ENCODE peak calls at places on chromosome 12, in six cellular contexts. One of them, this sample, is unnamed.

GRCh38 chr12:19997996-19998395 is 370.3 kb upstream of the PDE3A start:
- DNase-seq in AG04450: no peak
- DNase-seq in body of pancreas: no peak
- DNase-seq in lower lobe of right lung: no peak
- DNase-seq in CD4-positive, alpha-beta memory T cell: no peak
- DNase-seq in pancreas: no peak
- DNase-seq in this sample: no peak

GRCh38 chr12:65536876-65537661 is 258.6 kb downstream of the MSRB3 start:
- DNase-seq in CD4-positive, alpha-beta memory T cell: no peak
- DNase-seq in pancreas: no peak
- DNase-seq in AG04450: peak
- DNase-seq in body of pancreas: no peak
- DNase-seq in lower lobe of right lung: no peak
- DNase-seq in this sample: peak

GRCh38 chr12:3152013-3152412 is 74.8 kb downstream of the TSPAN9 start:
- DNase-seq in pancreas: peak
- DNase-seq in body of pancreas: no peak
- DNase-seq in lower lobe of right lung: no peak
- DNase-seq in AG04450: no peak
- DNase-seq in CD4-positive, alpha-beta memory T cell: no peak
- DNase-seq in this sample: no peak

GRCh38 chr12:24798335-24798734 is 150.6 kb downstream of the BCAT1 start:
- DNase-seq in lower lobe of right lung: no peak
- DNase-seq in CD4-positive, alpha-beta memory T cell: no peak
- DNase-seq in AG04450: no peak
- DNase-seq in body of pancreas: no peak
- DNase-seq in pancreas: no peak
- DNase-seq in this sample: peak

GRCh38 chr12:91994208-91994797 is 151.3 kb downstream of the BTG1 start:
- DNase-seq in AG04450: no peak
- DNase-seq in CD4-positive, alpha-beta memory T cell: no peak
- DNase-seq in lower lobe of right lung: no peak
- DNase-seq in pancreas: no peak
- DNase-seq in body of pancreas: no peak
- DNase-seq in this sample: no peak

GRCh38 chr12:116236148-116236731 is 41.3 kb downstream of the MED13L start:
- DNase-seq in body of pancreas: peak
- DNase-seq in AG04450: no peak
- DNase-seq in CD4-positive, alpha-beta memory T cell: peak
- DNase-seq in lower lobe of right lung: no peak
- DNase-seq in pancreas: no peak
- DNase-seq in this sample: peak

GRCh38 chr12:15122349-15122748 is 98.9 kb downstream of the RERG start:
- DNase-seq in body of pancreas: no peak
- DNase-seq in lower lobe of right lung: no peak
- DNase-seq in AG04450: no peak
- DNase-seq in pancreas: no peak
- DNase-seq in CD4-positive, alpha-beta memory T cell: no peak
- DNase-seq in this sample: peak

GRCh38 chr12:54195736-54196347 is 7.1 kb upstream of the SMUG1 start:
- DNase-seq in pancreas: no peak
- DNase-seq in lower lobe of right lung: peak
- DNase-seq in CD4-positive, alpha-beta memory T cell: no peak
- DNase-seq in AG04450: no peak
- DNase-seq in body of pancreas: no peak
- DNase-seq in this sample: peak

GRCh38 chr12:40172879-40173278 is 51.9 kb upstream of the LRRK2 start:
- DNase-seq in pancreas: no peak
- DNase-seq in body of pancreas: no peak
- DNase-seq in lower lobe of right lung: no peak
- DNase-seq in AG04450: no peak
- DNase-seq in CD4-positive, alpha-beta memory T cell: no peak
- DNase-seq in this sample: no peak

GRCh38 chr12:79935021-79935623 is at the start of gene PPP1R12A:
- DNase-seq in pancreas: peak
- DNase-seq in lower lobe of right lung: peak
- DNase-seq in CD4-positive, alpha-beta memory T cell: peak
- DNase-seq in body of pancreas: peak
- DNase-seq in AG04450: peak
- DNase-seq in this sample: peak

GRCh38 chr12:79935624-79936040 is 735 bp upstream of the PPP1R12A start:
- DNase-seq in AG04450: no peak
- DNase-seq in pancreas: no peak
- DNase-seq in body of pancreas: no peak
- DNase-seq in lower lobe of right lung: no peak
- DNase-seq in CD4-positive, alpha-beta memory T cell: no peak
- DNase-seq in this sample: peak

GRCh38 chr12:79938843-79939242 is 3.9 kb upstream of the PPP1R12A start:
- DNase-seq in body of pancreas: no peak
- DNase-seq in lower lobe of right lung: no peak
- DNase-seq in AG04450: no peak
- DNase-seq in pancreas: no peak
- DNase-seq in CD4-positive, alpha-beta memory T cell: no peak
- DNase-seq in this sample: no peak

GRCh38 chr12:79934309-79935020 is 432 bp downstream of the PPP1R12A start:
- DNase-seq in lower lobe of right lung: no peak
- DNase-seq in AG04450: no peak
- DNase-seq in CD4-positive, alpha-beta memory T cell: no peak
- DNase-seq in pancreas: no peak
- DNase-seq in body of pancreas: no peak
- DNase-seq in this sample: no peak

DNA sequence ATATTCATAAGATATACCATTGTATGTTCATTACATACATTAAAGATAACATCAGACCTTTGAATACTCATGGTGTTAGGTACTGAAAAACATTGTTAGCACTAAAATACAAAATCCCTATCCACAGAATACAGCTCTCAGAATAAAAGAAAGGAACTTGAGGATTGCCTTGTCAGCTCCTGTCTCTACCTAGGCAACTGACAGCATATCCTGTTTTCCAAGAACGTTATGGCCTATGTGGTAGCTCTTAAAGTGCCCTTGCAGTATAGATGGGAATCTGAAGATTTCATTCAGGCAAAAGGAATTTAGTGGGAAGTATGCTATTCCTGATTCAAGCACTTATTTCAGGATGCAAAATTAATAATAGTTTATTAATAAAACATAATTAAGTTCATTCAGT is 1.8 kb upstream of the PPP1R12A start:
- DNase-seq in body of pancreas: no peak
- DNase-seq in pancreas: no peak
- DNase-seq in lower lobe of right lung: no peak
- DNase-seq in CD4-positive, alpha-beta memory T cell: no peak
- DNase-seq in AG04450: no peak
- DNase-seq in this sample: no peak
- H3K4me3 ChIP-seq in body of pancreas: no peak
- H3K4me3 ChIP-seq in pancreas: no peak
- H3K4me3 ChIP-seq in lower lobe of right lung: peak
- H3K4me3 ChIP-seq in CD4-positive, alpha-beta memory T cell: no peak
- H3K4me3 ChIP-seq in AG04450: peak
- H3K4me3 ChIP-seq in this sample: peak

GRCh38 chr12:51943346-51943745 is 8.2 kb upstream of the ACVR1B start:
- DNase-seq in pancreas: no peak
- DNase-seq in body of pancreas: no peak
- DNase-seq in lower lobe of right lung: no peak
- DNase-seq in AG04450: no peak
- DNase-seq in CD4-positive, alpha-beta memory T cell: no peak
- DNase-seq in this sample: no peak

GRCh38 chr12:51938744-51939143 is 12.8 kb upstream of the ACVR1B start:
- DNase-seq in pancreas: no peak
- DNase-seq in body of pancreas: no peak
- DNase-seq in lower lobe of right lung: no peak
- DNase-seq in CD4-positive, alpha-beta memory T cell: no peak
- DNase-seq in AG04450: no peak
- DNase-seq in this sample: no peak

GRCh38 chr12:51942501-51943000 is 8.9 kb upstream of the ACVR1B start:
- DNase-seq in pancreas: no peak
- DNase-seq in lower lobe of right lung: no peak
- DNase-seq in body of pancreas: no peak
- DNase-seq in CD4-positive, alpha-beta memory T cell: no peak
- DNase-seq in AG04450: no peak
- DNase-seq in this sample: no peak

GRCh38 chr12:51941669-51942455 is 9.6 kb upstream of the ACVR1B start:
- DNase-seq in AG04450: no peak
- DNase-seq in body of pancreas: no peak
- DNase-seq in CD4-positive, alpha-beta memory T cell: no peak
- DNase-seq in pancreas: no peak
- DNase-seq in lower lobe of right lung: no peak
- DNase-seq in this sample: no peak

GRCh38 chr12:51941011-51941561 is 10.4 kb upstream of the ACVR1B start:
- DNase-seq in pancreas: no peak
- DNase-seq in lower lobe of right lung: no peak
- DNase-seq in body of pancreas: no peak
- DNase-seq in AG04450: peak
- DNase-seq in CD4-positive, alpha-beta memory T cell: no peak
- DNase-seq in this sample: no peak
- H3K4me3 ChIP-seq in pancreas: no peak
- H3K4me3 ChIP-seq in lower lobe of right lung: no peak
- H3K4me3 ChIP-seq in body of pancreas: no peak
- H3K4me3 ChIP-seq in AG04450: no peak
- H3K4me3 ChIP-seq in CD4-positive, alpha-beta memory T cell: no peak
- H3K4me3 ChIP-seq in this sample: no peak

DNA sequence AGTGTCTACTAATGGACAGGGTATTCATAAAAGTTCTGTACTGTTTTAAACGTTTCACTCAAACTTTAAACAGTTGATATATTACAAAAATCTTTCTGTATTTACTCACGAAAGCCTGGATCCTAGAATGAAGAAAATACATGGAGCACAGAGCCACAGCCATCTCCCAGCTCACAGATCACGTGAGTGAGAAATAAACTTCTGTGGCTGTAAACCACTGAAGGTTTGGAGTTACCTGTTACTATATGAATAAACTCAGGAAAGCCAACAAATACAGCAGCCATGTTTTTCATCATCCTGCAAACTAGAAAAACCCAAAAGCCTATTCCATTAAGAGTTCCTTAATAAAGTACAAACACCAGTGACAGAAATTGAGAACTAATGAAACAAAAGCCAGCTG is 867 bp upstream of the TDG start:
- DNase-seq in body of pancreas: no peak
- DNase-seq in pancreas: no peak
- DNase-seq in CD4-positive, alpha-beta memory T cell: no peak
- DNase-seq in lower lobe of right lung: no peak
- DNase-seq in AG04450: no peak
- DNase-seq in this sample: no peak
- H3K4me3 ChIP-seq in body of pancreas: peak
- H3K4me3 ChIP-seq in pancreas: peak
- H3K4me3 ChIP-seq in CD4-positive, alpha-beta memory T cell: peak
- H3K4me3 ChIP-seq in lower lobe of right lung: peak
- H3K4me3 ChIP-seq in AG04450: peak
- H3K4me3 ChIP-seq in this sample: peak

GRCh38 chr12:89703768-89704167 is 4.9 kb downstream of the ATP2B1 start:
- DNase-seq in pancreas: no peak
- DNase-seq in lower lobe of right lung: no peak
- DNase-seq in CD4-positive, alpha-beta memory T cell: no peak
- DNase-seq in AG04450: no peak
- DNase-seq in body of pancreas: no peak
- DNase-seq in this sample: no peak
- H3K4me3 ChIP-seq in pancreas: no peak
- H3K4me3 ChIP-seq in lower lobe of right lung: no peak
- H3K4me3 ChIP-seq in CD4-positive, alpha-beta memory T cell: no peak
- H3K4me3 ChIP-seq in AG04450: no peak
- H3K4me3 ChIP-seq in body of pancreas: no peak
- H3K4me3 ChIP-seq in this sample: no peak

GRCh38 chr12:119008691-119009221 is 27.4 kb downstream of the SRRM4 start:
- DNase-seq in CD4-positive, alpha-beta memory T cell: no peak
- DNase-seq in body of pancreas: no peak
- DNase-seq in AG04450: no peak
- DNase-seq in pancreas: no peak
- DNase-seq in lower lobe of right lung: no peak
- DNase-seq in this sample: no peak
- H3K4me3 ChIP-seq in CD4-positive, alpha-beta memory T cell: no peak
- H3K4me3 ChIP-seq in body of pancreas: no peak
- H3K4me3 ChIP-seq in AG04450: no peak
- H3K4me3 ChIP-seq in pancreas: no peak
- H3K4me3 ChIP-seq in lower lobe of right lung: no peak
- H3K4me3 ChIP-seq in this sample: no peak

GRCh38 chr12:120902846-120903381 is 1.2 kb downstream of the SPPL3 start:
- DNase-seq in lower lobe of right lung: no peak
- DNase-seq in CD4-positive, alpha-beta memory T cell: no peak
- DNase-seq in AG04450: no peak
- DNase-seq in body of pancreas: no peak
- DNase-seq in pancreas: no peak
- DNase-seq in this sample: no peak

GRCh38 chr12:120903818-120904773 is at the start of gene SPPL3:
- DNase-seq in lower lobe of right lung: peak
- DNase-seq in pancreas: peak
- DNase-seq in body of pancreas: peak
- DNase-seq in CD4-positive, alpha-beta memory T cell: peak
- DNase-seq in AG04450: peak
- DNase-seq in this sample: peak

GRCh38 chr12:120903382-120903817 is 758 bp downstream of the SPPL3 start:
- DNase-seq in body of pancreas: peak
- DNase-seq in CD4-positive, alpha-beta memory T cell: peak
- DNase-seq in AG04450: no peak
- DNase-seq in pancreas: peak
- DNase-seq in lower lobe of right lung: peak
- DNase-seq in this sample: peak

GRCh38 chr12:120905856-120906384 is 1.8 kb upstream of the SPPL3 start:
- DNase-seq in body of pancreas: no peak
- DNase-seq in pancreas: no peak
- DNase-seq in lower lobe of right lung: no peak
- DNase-seq in AG04450: no peak
- DNase-seq in CD4-positive, alpha-beta memory T cell: no peak
- DNase-seq in this sample: no peak

DNA sequence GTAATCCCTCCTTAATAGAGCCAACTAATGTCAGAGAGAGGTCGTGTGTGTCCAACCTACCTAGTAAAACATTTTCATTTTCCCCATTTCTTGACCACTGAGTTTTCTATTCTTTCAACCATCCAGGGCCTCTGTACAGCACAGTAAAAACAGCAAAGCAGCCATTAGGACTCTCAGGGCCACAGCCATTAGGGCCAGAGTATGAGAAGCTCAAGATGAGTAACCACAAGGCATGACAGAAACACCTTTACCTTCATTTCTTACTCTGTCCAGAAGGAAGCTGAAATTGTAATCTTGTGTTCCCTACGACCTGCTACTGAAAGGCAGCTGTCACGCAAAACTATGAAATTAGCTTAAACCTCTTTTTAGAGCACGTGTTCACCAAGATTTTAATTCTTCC is 2.3 kb downstream of the SPPL3 start:
- DNase-seq in AG04450: no peak
- DNase-seq in lower lobe of right lung: no peak
- DNase-seq in pancreas: no peak
- DNase-seq in CD4-positive, alpha-beta memory T cell: no peak
- DNase-seq in body of pancreas: no peak
- DNase-seq in this sample: peak
- H3K4me3 ChIP-seq in AG04450: no peak
- H3K4me3 ChIP-seq in lower lobe of right lung: no peak
- H3K4me3 ChIP-seq in pancreas: no peak
- H3K4me3 ChIP-seq in CD4-positive, alpha-beta memory T cell: no peak
- H3K4me3 ChIP-seq in body of pancreas: no peak
- H3K4me3 ChIP-seq in this sample: peak

DNA sequence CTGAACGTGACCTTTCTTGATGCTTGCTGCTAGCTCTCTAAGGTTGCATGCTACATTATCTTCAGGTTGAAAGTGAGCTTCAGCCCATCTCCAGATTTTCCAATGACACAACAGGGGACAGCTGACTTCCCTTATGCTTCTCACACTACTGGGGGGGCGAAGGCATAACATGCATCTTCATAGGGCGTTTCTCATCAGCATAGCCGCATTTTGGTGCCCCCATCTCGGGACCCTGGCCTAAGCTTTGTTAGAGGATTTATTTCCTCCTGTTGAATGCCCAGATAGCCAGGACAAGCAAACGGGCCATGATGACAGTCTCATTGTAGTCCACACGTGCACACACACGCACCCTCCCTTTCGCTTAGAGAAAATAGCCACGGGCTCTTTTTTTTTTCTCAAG is 30.7 kb downstream of the SSPN start:
- DNase-seq in pancreas: no peak
- DNase-seq in AG04450: no peak
- DNase-seq in CD4-positive, alpha-beta memory T cell: no peak
- DNase-seq in body of pancreas: no peak
- DNase-seq in lower lobe of right lung: no peak
- DNase-seq in this sample: no peak
- H3K4me3 ChIP-seq in pancreas: no peak
- H3K4me3 ChIP-seq in AG04450: no peak
- H3K4me3 ChIP-seq in CD4-positive, alpha-beta memory T cell: no peak
- H3K4me3 ChIP-seq in body of pancreas: no peak
- H3K4me3 ChIP-seq in lower lobe of right lung: peak
- H3K4me3 ChIP-seq in this sample: no peak

This sample was measured in GM12865.